ENCODE peak calls at places on chromosomes 7 and 10, in nine cellular contexts. R, A, Q, W, I, L, Z, G and F are unnamed samples.

GRCh38 chr7:69656077-69656476 is 57.8 kb downstream of the AUTS2 start:
- DNase-seq in Z (no peak), Q (no peak), R (no peak), L (no peak), I (no peak), A (no peak), G (no peak), W (no peak), F (no peak)

GRCh38 chr7:44486693-44487092 is 3.8 kb downstream of the NUDCD3 start:
- DNase-seq in A (no peak), Z (peak; percentile 34), W (peak; percentile 71), I (no peak), R (no peak), G (no peak), L (no peak), Q (peak; percentile 37), F (no peak)

GRCh38 chr10:11138634-11139033 is 121.0 kb downstream of the CELF2 start:
- DNase-seq in G (no peak), A (no peak), L (no peak), Q (no peak), I (no peak), Z (no peak), R (no peak), W (no peak), F (no peak)

GRCh38 chr7:36190447-36191291 is 37.6 kb downstream of the EEPD1 start:
- DNase-seq in A (no peak), Q (no peak), I (no peak), R (no peak), W (no peak), Z (no peak), L (no peak), G (peak; percentile 75), F (no peak)

GRCh38 chr7:101170617-101171441 is 5.5 kb upstream of the VGF start:
- DNase-seq in R (no peak), I (no peak), G (no peak), Z (no peak), A (no peak), Q (no peak), L (no peak), W (no peak), F (no peak)

GRCh38 chr7:108455833-108456677 is at the start of gene NRCAM:
- DNase-seq in I (no peak), R (peak; percentile 95), W (no peak), Z (peak; percentile 87), Q (peak; percentile 68), L (no peak), G (peak; percentile 51), A (peak; percentile 15), F (peak; percentile 79)

GRCh38 chr10:117221156-117221711 is 19.7 kb upstream of the SLC18A2 start:
- DNase-seq in Q (peak; percentile 43), L (no peak), G (no peak), R (peak; percentile 50), Z (peak; percentile 6), A (no peak), I (peak; percentile 77), W (no peak), F (no peak)

GRCh38 chr10:43623351-43623750 is 17.1 kb downstream of the ZNF485 start:
- DNase-seq in Z (peak; percentile 14), R (no peak), W (no peak), A (no peak), Q (peak; percentile 15), I (no peak), L (no peak), G (no peak), F (no peak)

GRCh38 chr10:52993109-52993508 is 220.5 kb upstream of the MBL2 start:
- DNase-seq in A (no peak), L (no peak), W (no peak), G (no peak), I (no peak), R (no peak), Z (no peak), Q (no peak), F (no peak)

GRCh38 chr10:47340613-47341170 is 7.5 kb upstream of the RBP3 start:
- DNase-seq in A (peak; percentile 82), I (peak; percentile 67), Z (peak; percentile 69), Q (peak; percentile 19), R (peak; percentile 49), G (no peak), W (no peak), L (no peak), F (peak; percentile 74)

GRCh38 chr7:159120540-159120919 is 24.1 kb downstream of the VIPR2 start:
- DNase-seq in Z (no peak), L (no peak), W (no peak), Q (no peak), A (no peak), G (no peak), R (no peak), I (no peak), F (no peak)

GRCh38 chr7:159197066-159197975 is 52.7 kb upstream of the VIPR2 start:
- DNase-seq in L (no peak), I (no peak), R (peak; percentile 53), W (no peak), Z (no peak), A (peak; percentile 11), Q (no peak), G (no peak), F (no peak)

GRCh38 chr7:51141451-51141971 is 175.1 kb downstream of the COBL start:
- DNase-seq in A (no peak), Z (peak; percentile 59), R (peak; percentile 59), Q (peak; percentile 39), G (no peak), I (peak; percentile 60), W (no peak), L (no peak), F (no peak)

GRCh38 chr7:73449422-73449821 is 15.8 kb downstream of the FZD9 start:
- DNase-seq in L (no peak), G (no peak), Z (no peak), Q (no peak), A (no peak), W (no peak), I (no peak), R (no peak), F (no peak)

GRCh38 chr7:100247152-100247757 is 27.5 kb downstream of the PVRIG start:
- DNase-seq in Z (peak; percentile 37), A (no peak), G (no peak), L (no peak), Q (peak; percentile 80), W (peak; percentile 95), R (peak; percentile 71), I (peak; percentile 92), F (no peak)

GRCh38 chr7:57327081-57327480 is 122.9 kb upstream of the ZNF716 start:
- DNase-seq in Z (no peak), Q (no peak), A (no peak), R (no peak), G (no peak), W (no peak), L (no peak), I (no peak), F (no peak)

GRCh38 chr10:122882798-122883197 is 3.4 kb upstream of the FAM24B start:
- DNase-seq in A (no peak), Q (no peak), R (no peak), G (no peak), Z (no peak), W (no peak), L (no peak), I (no peak), F (no peak)
- TF ChIP-seq CTCF in A (no peak), Q (no peak), R (no peak), G (no peak), Z (no peak), W (no peak), L (no peak), I (no peak), F (no peak)

DNA sequence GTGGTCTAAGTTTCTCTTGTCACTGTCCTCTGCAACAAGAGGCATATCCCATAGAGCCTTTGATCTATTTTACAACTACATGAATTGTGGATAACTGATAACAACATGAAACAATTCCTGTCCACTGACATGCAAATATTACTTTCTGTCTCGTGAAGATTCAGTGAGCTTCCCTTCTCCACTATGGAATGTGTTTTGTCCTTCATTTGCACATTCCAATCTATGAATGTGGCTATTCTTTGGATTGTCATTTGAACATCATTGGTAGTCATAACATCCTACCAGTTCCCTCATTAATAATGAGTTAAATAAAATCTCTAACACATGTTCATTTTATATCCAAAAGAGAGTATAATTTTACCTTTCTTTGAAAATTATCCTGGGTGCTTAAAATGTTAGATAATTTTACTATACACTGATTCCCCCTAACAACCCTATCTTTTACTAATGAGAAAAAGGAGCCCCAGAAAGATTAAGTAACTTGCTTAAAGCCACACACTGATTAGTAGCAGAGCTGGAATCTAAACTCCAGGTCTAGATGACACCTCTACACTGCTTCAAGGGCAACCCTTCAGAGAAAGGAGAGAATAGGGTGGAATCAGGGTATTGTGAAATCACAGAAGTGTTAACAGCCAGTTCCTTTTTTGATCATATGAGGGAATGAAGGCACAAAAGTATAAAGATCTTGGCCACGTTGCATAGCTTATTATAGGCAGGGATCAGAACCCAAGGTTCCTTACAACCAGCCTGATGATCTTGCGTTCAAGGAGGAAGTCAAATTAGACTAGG is 39.1 kb downstream of the PDE1C start:
- DNase-seq in W (no peak), L (no peak), Q (peak; percentile 35), G (no peak), I (no peak), A (no peak), R (no peak), Z (no peak), F (no peak)
- TF ChIP-seq CTCF in W (no peak), L (no peak), Q (no peak), G (no peak), I (no peak), A (no peak), R (no peak), Z (no peak), F (no peak)

GRCh38 chr7:107190090-107190489 is 21.3 kb downstream of the HBP1 start:
- DNase-seq in L (no peak), W (no peak), A (no peak), G (no peak), Z (no peak), I (no peak), Q (no peak), R (no peak), F (no peak)

GRCh38 chr7:107196834-107197610 is 28.2 kb downstream of the HBP1 start:
- DNase-seq in R (no peak), G (peak; percentile 50), Z (no peak), A (no peak), L (no peak), Q (no peak), W (no peak), I (peak; percentile 52), F (no peak)

GRCh38 chr7:107194051-107194450 is 25.2 kb downstream of the HBP1 start:
- DNase-seq in A (no peak), G (no peak), Z (no peak), L (no peak), I (peak; percentile 5), W (no peak), Q (no peak), R (no peak), F (no peak)
- TF ChIP-seq CTCF in A (no peak), G (no peak), Z (peak; percentile 6), L (no peak), I (peak; percentile 37), W (no peak), Q (no peak), R (no peak), F (no peak)

DNA sequence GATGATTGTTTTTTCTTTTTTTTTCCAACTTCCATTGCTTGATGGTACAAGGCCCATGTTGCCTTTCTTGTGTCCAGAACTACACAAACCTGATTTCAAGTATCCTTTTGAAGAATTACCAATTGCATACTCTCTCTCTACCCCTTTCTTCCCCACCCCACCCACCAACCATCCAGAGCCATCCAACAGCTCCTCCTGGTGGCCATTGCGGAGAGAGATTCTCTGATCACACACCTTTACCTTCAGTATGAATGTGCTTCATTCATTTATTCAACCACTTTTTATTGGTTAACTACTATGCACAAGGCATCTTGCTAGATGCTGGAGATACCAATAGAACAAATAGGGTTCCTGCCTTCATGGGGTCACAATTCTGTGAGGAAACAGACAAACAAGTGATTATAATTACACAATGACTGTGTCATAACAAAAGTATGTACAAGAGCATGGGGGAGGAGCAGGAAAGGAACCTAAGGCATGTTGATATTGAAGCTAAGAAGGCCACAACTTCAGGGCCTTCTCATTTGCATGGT is 297.1 kb upstream of the LYZL1 start:
- DNase-seq in G (no peak), I (peak; percentile 72), Z (peak; percentile 76), A (peak; percentile 35), R (peak; percentile 66), W (no peak), L (no peak), Q (peak; percentile 83), F (peak; percentile 40)
- TF ChIP-seq CTCF in G (peak; percentile 63), I (peak; percentile 91), Z (peak; percentile 71), A (peak; percentile 68), R (peak; percentile 90), W (peak; percentile 65), L (peak; percentile 64), Q (peak; percentile 63), F (peak; percentile 71)